ENCODE peak calls at places on chromosomes 16 and 17, in seven cellular contexts. One of them, this sample, is unnamed.

GRCh38 chr17:80191720-80192265 is 22.0 kb downstream of the CARD14 start:
- DNase-seq in breast epithelium: no peak
- DNase-seq in caudate nucleus: no peak
- DNase-seq in brain microvascular endothelial cell: no peak
- DNase-seq in upper lobe of right lung: no peak
- DNase-seq in fibroblast of lung: no peak
- DNase-seq in mesendoderm: no peak
- DNase-seq in this sample: no peak

GRCh38 chr16:54156349-54156748 is 130.2 kb downstream of the IRX3 start:
- DNase-seq in breast epithelium: no peak
- DNase-seq in caudate nucleus: no peak
- DNase-seq in brain microvascular endothelial cell: no peak
- DNase-seq in upper lobe of right lung: no peak
- DNase-seq in fibroblast of lung: no peak
- DNase-seq in mesendoderm: no peak
- DNase-seq in this sample: no peak

GRCh38 chr17:77281024-77281903 is 140.5 kb downstream of the SEC14L1 start:
- DNase-seq in breast epithelium: peak; percentile 63
- DNase-seq in caudate nucleus: peak; percentile 71
- DNase-seq in brain microvascular endothelial cell: no peak
- DNase-seq in upper lobe of right lung: peak; percentile 87
- DNase-seq in fibroblast of lung: peak; percentile 45
- DNase-seq in mesendoderm: peak; percentile 72
- DNase-seq in this sample: peak; percentile 80

GRCh38 chr17:45376171-45376564 is 56.5 kb downstream of the ARHGAP27 start:
- DNase-seq in breast epithelium: no peak
- DNase-seq in caudate nucleus: no peak
- DNase-seq in brain microvascular endothelial cell: no peak
- DNase-seq in upper lobe of right lung: no peak
- DNase-seq in fibroblast of lung: no peak
- DNase-seq in mesendoderm: peak; percentile 43
- DNase-seq in this sample: no peak

GRCh38 chr16:28873543-28874201 is 4.6 kb upstream of the ATP2A1 start:
- DNase-seq in breast epithelium: no peak
- DNase-seq in caudate nucleus: no peak
- DNase-seq in brain microvascular endothelial cell: no peak
- DNase-seq in upper lobe of right lung: peak; percentile 70
- DNase-seq in fibroblast of lung: no peak
- DNase-seq in mesendoderm: no peak
- DNase-seq in this sample: peak; percentile 28

GRCh38 chr16:80176114-80176513 is 364.7 kb upstream of the DYNLRB2 start:
- DNase-seq in breast epithelium: no peak
- DNase-seq in caudate nucleus: no peak
- DNase-seq in brain microvascular endothelial cell: no peak
- DNase-seq in upper lobe of right lung: no peak
- DNase-seq in fibroblast of lung: no peak
- DNase-seq in mesendoderm: no peak
- DNase-seq in this sample: no peak

GRCh38 chr16:15539197-15539596 is 103.8 kb downstream of the MARF1 start:
- DNase-seq in breast epithelium: no peak
- DNase-seq in caudate nucleus: no peak
- DNase-seq in brain microvascular endothelial cell: no peak
- DNase-seq in upper lobe of right lung: no peak
- DNase-seq in fibroblast of lung: no peak
- DNase-seq in mesendoderm: peak; percentile 84
- DNase-seq in this sample: no peak

GRCh38 chr16:57239089-57239488 is 6.0 kb upstream of the ARL2BP start:
- DNase-seq in breast epithelium: no peak
- DNase-seq in caudate nucleus: no peak
- DNase-seq in brain microvascular endothelial cell: no peak
- DNase-seq in upper lobe of right lung: no peak
- DNase-seq in fibroblast of lung: no peak
- DNase-seq in mesendoderm: no peak
- DNase-seq in this sample: no peak

GRCh38 chr17:76500074-76500744 is 1.0 kb downstream of the RHBDF2 start:
- DNase-seq in breast epithelium: no peak
- DNase-seq in caudate nucleus: no peak
- DNase-seq in brain microvascular endothelial cell: no peak
- DNase-seq in upper lobe of right lung: no peak
- DNase-seq in fibroblast of lung: no peak
- DNase-seq in mesendoderm: no peak
- DNase-seq in this sample: peak; percentile 55

GRCh38 chr17:8741771-8742170 is 2.9 kb downstream of the CCDC42 start:
- DNase-seq in breast epithelium: no peak
- DNase-seq in caudate nucleus: no peak
- DNase-seq in brain microvascular endothelial cell: no peak
- DNase-seq in upper lobe of right lung: no peak
- DNase-seq in fibroblast of lung: no peak
- DNase-seq in mesendoderm: no peak
- DNase-seq in this sample: no peak

GRCh38 chr16:90057738-90058173 is 19.4 kb downstream of the PRDM7 start:
- DNase-seq in breast epithelium: no peak
- DNase-seq in caudate nucleus: no peak
- DNase-seq in brain microvascular endothelial cell: peak; percentile 90
- DNase-seq in upper lobe of right lung: no peak
- DNase-seq in fibroblast of lung: peak; percentile 72
- DNase-seq in mesendoderm: no peak
- DNase-seq in this sample: peak; percentile 26

GRCh38 chr17:38357488-38358123 is 6.0 kb downstream of the SOCS7 start:
- DNase-seq in breast epithelium: no peak
- DNase-seq in caudate nucleus: no peak
- DNase-seq in brain microvascular endothelial cell: no peak
- DNase-seq in upper lobe of right lung: no peak
- DNase-seq in fibroblast of lung: no peak
- DNase-seq in mesendoderm: no peak
- DNase-seq in this sample: no peak

GRCh38 chr17:58417300-58418092 is at the start of gene RNF43:
- DNase-seq in breast epithelium: peak; percentile 93
- DNase-seq in caudate nucleus: peak; percentile 76
- DNase-seq in brain microvascular endothelial cell: peak; percentile 77
- DNase-seq in upper lobe of right lung: peak; percentile 93
- DNase-seq in fibroblast of lung: peak; percentile 78
- DNase-seq in mesendoderm: peak; percentile 99
- DNase-seq in this sample: peak; percentile 99

GRCh38 chr17:6930754-6931153 is 65.1 kb upstream of the ALOX12 start:
- DNase-seq in breast epithelium: no peak
- DNase-seq in caudate nucleus: no peak
- DNase-seq in brain microvascular endothelial cell: no peak
- DNase-seq in upper lobe of right lung: no peak
- DNase-seq in fibroblast of lung: peak; percentile 1
- DNase-seq in mesendoderm: no peak
- DNase-seq in this sample: no peak

GRCh38 chr17:52148969-52149351 is 9.6 kb downstream of the CA10 start:
- DNase-seq in breast epithelium: no peak
- DNase-seq in caudate nucleus: no peak
- DNase-seq in brain microvascular endothelial cell: no peak
- DNase-seq in upper lobe of right lung: no peak
- DNase-seq in fibroblast of lung: peak; percentile 11
- DNase-seq in mesendoderm: no peak
- DNase-seq in this sample: peak; percentile 88

GRCh38 chr17:72270530-72270929 is 149.7 kb downstream of the SOX9 start:
- DNase-seq in breast epithelium: peak; percentile 60
- DNase-seq in caudate nucleus: no peak
- DNase-seq in brain microvascular endothelial cell: peak; percentile 26
- DNase-seq in upper lobe of right lung: no peak
- DNase-seq in fibroblast of lung: peak; percentile 76
- DNase-seq in mesendoderm: no peak
- DNase-seq in this sample: peak; percentile 98

GRCh38 chr16:15464401-15465186 is 30.2 kb downstream of the BMERB1 start:
- DNase-seq in breast epithelium: no peak
- DNase-seq in caudate nucleus: no peak
- DNase-seq in brain microvascular endothelial cell: no peak
- DNase-seq in upper lobe of right lung: no peak
- DNase-seq in fibroblast of lung: peak; percentile 45
- DNase-seq in mesendoderm: no peak
- DNase-seq in this sample: peak; percentile 73

GRCh38 chr17:59914274-59914854 is 21.4 kb downstream of the RPS6KB1 start:
- DNase-seq in breast epithelium: no peak
- DNase-seq in caudate nucleus: no peak
- DNase-seq in brain microvascular endothelial cell: no peak
- DNase-seq in upper lobe of right lung: no peak
- DNase-seq in fibroblast of lung: peak; percentile 33
- DNase-seq in mesendoderm: peak; percentile 13
- DNase-seq in this sample: peak; percentile 70

GRCh38 chr16:88373927-88374492 is 8.7 kb upstream of the ZNF469 start:
- DNase-seq in breast epithelium: no peak
- DNase-seq in caudate nucleus: no peak
- DNase-seq in brain microvascular endothelial cell: no peak
- DNase-seq in upper lobe of right lung: no peak
- DNase-seq in fibroblast of lung: no peak
- DNase-seq in mesendoderm: no peak
- DNase-seq in this sample: no peak

GRCh38 chr17:12256380-12256995 is 235.8 kb downstream of the MAP2K4 start:
- DNase-seq in breast epithelium: no peak
- DNase-seq in caudate nucleus: no peak
- DNase-seq in brain microvascular endothelial cell: peak; percentile 43
- DNase-seq in upper lobe of right lung: no peak
- DNase-seq in fibroblast of lung: peak; percentile 48
- DNase-seq in mesendoderm: peak; percentile 56
- DNase-seq in this sample: peak; percentile 69

GRCh38 chr17:38620551-38621277 is 15.0 kb upstream of the SRCIN1 start:
- DNase-seq in breast epithelium: no peak
- DNase-seq in caudate nucleus: no peak
- DNase-seq in brain microvascular endothelial cell: no peak
- DNase-seq in upper lobe of right lung: peak; percentile 15
- DNase-seq in fibroblast of lung: no peak
- DNase-seq in mesendoderm: no peak
- DNase-seq in this sample: no peak

GRCh38 chr16:50253511-50253903 is 12.8 kb upstream of the ADCY7 start:
- DNase-seq in breast epithelium: no peak
- DNase-seq in caudate nucleus: no peak
- DNase-seq in brain microvascular endothelial cell: no peak
- DNase-seq in upper lobe of right lung: no peak
- DNase-seq in fibroblast of lung: no peak
- DNase-seq in mesendoderm: no peak
- DNase-seq in this sample: no peak

GRCh38 chr16:25177512-25177830 is 39.3 kb upstream of the AQP8 start:
- DNase-seq in breast epithelium: no peak
- DNase-seq in caudate nucleus: no peak
- DNase-seq in brain microvascular endothelial cell: no peak
- DNase-seq in upper lobe of right lung: no peak
- DNase-seq in fibroblast of lung: no peak
- DNase-seq in mesendoderm: no peak
- DNase-seq in this sample: no peak

GRCh38 chr17:17140590-17140980 is 65.5 kb downstream of the PLD6 start:
- DNase-seq in breast epithelium: no peak
- DNase-seq in caudate nucleus: no peak
- DNase-seq in brain microvascular endothelial cell: peak; percentile 78
- DNase-seq in upper lobe of right lung: no peak
- DNase-seq in fibroblast of lung: peak; percentile 79
- DNase-seq in mesendoderm: peak; percentile 40
- DNase-seq in this sample: peak; percentile 85

GRCh38 chr17:8618825-8619224 is 11.7 kb downstream of the MYH10 start:
- DNase-seq in breast epithelium: no peak
- DNase-seq in caudate nucleus: no peak
- DNase-seq in brain microvascular endothelial cell: no peak
- DNase-seq in upper lobe of right lung: no peak
- DNase-seq in fibroblast of lung: peak; percentile 59
- DNase-seq in mesendoderm: no peak
- DNase-seq in this sample: no peak

GRCh38 chr16:11346700-11347319 is 1.6 kb downstream of the RMI2 start:
- DNase-seq in breast epithelium: no peak
- DNase-seq in caudate nucleus: no peak
- DNase-seq in brain microvascular endothelial cell: no peak
- DNase-seq in upper lobe of right lung: no peak
- DNase-seq in fibroblast of lung: no peak
- DNase-seq in mesendoderm: no peak
- DNase-seq in this sample: no peak
- H3K27ac ChIP-seq in breast epithelium: no peak overlapping the region
- H3K27ac ChIP-seq in caudate nucleus: no peak overlapping the region
- H3K27ac ChIP-seq in brain microvascular endothelial cell: no peak overlapping the region
- H3K27ac ChIP-seq in upper lobe of right lung: no peak overlapping the region
- H3K27ac ChIP-seq in fibroblast of lung: no peak overlapping the region
- H3K27ac ChIP-seq in mesendoderm: no peak overlapping the region
- H3K27ac ChIP-seq in this sample: peak overlapping the region; percentile 99

GRCh38 chr17:40611840-40612509 is 35.6 kb downstream of the SMARCE1 start:
- DNase-seq in breast epithelium: no peak
- DNase-seq in caudate nucleus: no peak
- DNase-seq in brain microvascular endothelial cell: no peak
- DNase-seq in upper lobe of right lung: no peak
- DNase-seq in fibroblast of lung: no peak
- DNase-seq in mesendoderm: no peak
- DNase-seq in this sample: no peak
- H3K27ac ChIP-seq in breast epithelium: no peak overlapping the region
- H3K27ac ChIP-seq in caudate nucleus: peak overlapping the region; percentile 75
- H3K27ac ChIP-seq in brain microvascular endothelial cell: no peak overlapping the region
- H3K27ac ChIP-seq in upper lobe of right lung: no peak overlapping the region
- H3K27ac ChIP-seq in fibroblast of lung: no peak overlapping the region
- H3K27ac ChIP-seq in mesendoderm: no peak overlapping the region
- H3K27ac ChIP-seq in this sample: no peak overlapping the region

GRCh38 chr17:61584266-61584665 is 6.8 kb downstream of the NACA2 start:
- DNase-seq in breast epithelium: no peak
- DNase-seq in caudate nucleus: no peak
- DNase-seq in brain microvascular endothelial cell: no peak
- DNase-seq in upper lobe of right lung: no peak
- DNase-seq in fibroblast of lung: no peak
- DNase-seq in mesendoderm: no peak
- DNase-seq in this sample: no peak
- H3K27ac ChIP-seq in breast epithelium: no peak overlapping the region
- H3K27ac ChIP-seq in caudate nucleus: no peak overlapping the region
- H3K27ac ChIP-seq in brain microvascular endothelial cell: no peak overlapping the region
- H3K27ac ChIP-seq in upper lobe of right lung: no peak overlapping the region
- H3K27ac ChIP-seq in fibroblast of lung: no peak overlapping the region
- H3K27ac ChIP-seq in mesendoderm: no peak overlapping the region
- H3K27ac ChIP-seq in this sample: no peak overlapping the region

GRCh38 chr17:41538565-41538991 is 10.5 kb upstream of the KRT19 start:
- DNase-seq in breast epithelium: no peak
- DNase-seq in caudate nucleus: no peak
- DNase-seq in brain microvascular endothelial cell: no peak
- DNase-seq in upper lobe of right lung: no peak
- DNase-seq in fibroblast of lung: peak; percentile 63
- DNase-seq in mesendoderm: peak; percentile 57
- DNase-seq in this sample: peak; percentile 49

GRCh38 chr17:41536741-41537613 is 8.9 kb upstream of the KRT19 start:
- DNase-seq in breast epithelium: no peak
- DNase-seq in caudate nucleus: no peak
- DNase-seq in brain microvascular endothelial cell: no peak
- DNase-seq in upper lobe of right lung: no peak
- DNase-seq in fibroblast of lung: no peak
- DNase-seq in mesendoderm: no peak
- DNase-seq in this sample: no peak

GRCh38 chr17:41537990-41538389 is 9.9 kb upstream of the KRT19 start:
- DNase-seq in breast epithelium: no peak
- DNase-seq in caudate nucleus: no peak
- DNase-seq in brain microvascular endothelial cell: no peak
- DNase-seq in upper lobe of right lung: no peak
- DNase-seq in fibroblast of lung: no peak
- DNase-seq in mesendoderm: no peak
- DNase-seq in this sample: no peak

GRCh38 chr17:41539071-41539492 is 11.0 kb upstream of the KRT19 start:
- DNase-seq in breast epithelium: peak; percentile 81
- DNase-seq in caudate nucleus: no peak
- DNase-seq in brain microvascular endothelial cell: no peak
- DNase-seq in upper lobe of right lung: no peak
- DNase-seq in fibroblast of lung: no peak
- DNase-seq in mesendoderm: peak; percentile 76
- DNase-seq in this sample: no peak

GRCh38 chr17:41537614-41537954 is 9.5 kb upstream of the KRT19 start:
- DNase-seq in breast epithelium: no peak
- DNase-seq in caudate nucleus: no peak
- DNase-seq in brain microvascular endothelial cell: no peak
- DNase-seq in upper lobe of right lung: no peak
- DNase-seq in fibroblast of lung: no peak
- DNase-seq in mesendoderm: no peak
- DNase-seq in this sample: no peak
- H3K27ac ChIP-seq in breast epithelium: peak overlapping the region; percentile 88
- H3K27ac ChIP-seq in caudate nucleus: no peak overlapping the region
- H3K27ac ChIP-seq in brain microvascular endothelial cell: no peak overlapping the region
- H3K27ac ChIP-seq in upper lobe of right lung: no peak overlapping the region
- H3K27ac ChIP-seq in fibroblast of lung: no peak overlapping the region
- H3K27ac ChIP-seq in mesendoderm: no peak overlapping the region
- H3K27ac ChIP-seq in this sample: no peak overlapping the region